ENCODE peak calls at places on chromosome X, in four cellular contexts. T is progenitor cell of endocrine pancreas, B is dorsolateral prefrontal cortex, R is breast epithelium. X is an unnamed sample.

GRCh38 chrX:103687073-103687695 is 685 bp upstream of the MORF4L2 start:
- DNase-seq in R (peak), T (peak), B (peak), X (no peak)

GRCh38 chrX:98028691-98029090 is 1145.0 kb downstream of the RPA4 start:
- DNase-seq in B (no peak), T (no peak), R (no peak), X (no peak)

GRCh38 chrX:24025741-24026402 is 1.1 kb downstream of the KLHL15 start:
- DNase-seq in R (peak), B (no peak), T (no peak), X (no peak)

GRCh38 chrX:75784689-75785491 is at the start of gene MAGEE2:
- DNase-seq in B (peak), T (no peak), R (no peak), X (no peak)

GRCh38 chrX:45009371-45010000 is 136.5 kb downstream of the KDM6A start:
- DNase-seq in B (no peak), R (no peak), T (no peak), X (no peak)

GRCh38 chrX:20412871-20413486 is 146.3 kb upstream of the RPS6KA3 start:
- DNase-seq in B (no peak), T (no peak), R (no peak), X (no peak)

GRCh38 chrX:41958861-41959260 is 35.5 kb upstream of the CASK start:
- DNase-seq in R (no peak), B (no peak), T (no peak), X (no peak)

GRCh38 chrX:133495464-133496391 is 80.4 kb upstream of the GPC4 start:
- DNase-seq in B (no peak), R (peak), T (no peak), X (no peak)

GRCh38 chrX:78545233-78545632 is 113.9 kb downstream of the RTL3 start:
- DNase-seq in B (no peak), T (no peak), R (no peak), X (no peak)

GRCh38 chrX:113980953-113981352 is 602.9 kb upstream of the HTR2C start:
- DNase-seq in T (no peak), R (no peak), B (no peak), X (no peak)

GRCh38 chrX:101191217-101191750 is 28.3 kb upstream of the DRP2 start:
- DNase-seq in T (peak), R (no peak), B (no peak), X (no peak)

GRCh38 chrX:9131066-9131465 is 97.1 kb upstream of the FAM9B start:
- DNase-seq in T (no peak), R (no peak), B (no peak), X (no peak)

GRCh38 chrX:18542897-18543296 is 117.5 kb downstream of the CDKL5 start:
- DNase-seq in B (no peak), T (no peak), R (no peak), X (no peak)

GRCh38 chrX:104136241-104137019 is 20.4 kb downstream of the SLC25A53 start:
- DNase-seq in B (peak), R (peak), T (peak), X (peak)

GRCh38 chrX:12974797-12975669 is at the start of gene TMSB4X:
- DNase-seq in T (peak), B (peak), R (peak), X (peak)

GRCh38 chrX:4909245-4909830 is 1195.9 kb upstream of the PRKX start:
- DNase-seq in B (no peak), R (no peak), T (no peak), X (no peak)

GRCh38 chrX:17377047-17377692 is 2.2 kb downstream of the NHS start:
- DNase-seq in T (peak), B (peak), R (peak), X (no peak)

GRCh38 chrX:136047001-136047642 is 61.9 kb downstream of the SLC9A6 start:
- DNase-seq in T (no peak), B (no peak), R (no peak), X (no peak)

GRCh38 chrX:122582280-122582679 is 601.8 kb upstream of the GRIA3 start:
- DNase-seq in R (no peak), T (no peak), B (no peak), X (no peak)

DNA sequence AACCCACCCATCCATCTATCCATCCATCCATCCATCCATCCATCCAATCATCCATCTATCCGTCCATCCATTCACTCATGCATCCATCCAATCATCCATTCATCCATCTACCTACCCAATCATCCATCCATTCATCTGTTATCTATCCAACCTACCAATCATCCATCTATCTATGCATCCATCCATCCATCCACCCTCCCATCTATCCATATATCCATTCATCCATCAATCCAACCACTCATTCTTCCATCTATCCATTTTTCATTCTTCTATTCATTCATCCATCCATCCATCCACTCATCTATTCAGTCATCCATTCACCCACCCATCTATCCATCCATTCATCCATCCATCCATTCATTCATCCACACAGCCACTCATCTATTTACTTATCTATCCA is 80.1 kb upstream of the SHOX start:
- DNase-seq in R (no peak), T (no peak), B (no peak), X (no peak)
- TF ChIP-seq CTCF in R (no peak), T (no peak), B (no peak), X (no peak)

DNA sequence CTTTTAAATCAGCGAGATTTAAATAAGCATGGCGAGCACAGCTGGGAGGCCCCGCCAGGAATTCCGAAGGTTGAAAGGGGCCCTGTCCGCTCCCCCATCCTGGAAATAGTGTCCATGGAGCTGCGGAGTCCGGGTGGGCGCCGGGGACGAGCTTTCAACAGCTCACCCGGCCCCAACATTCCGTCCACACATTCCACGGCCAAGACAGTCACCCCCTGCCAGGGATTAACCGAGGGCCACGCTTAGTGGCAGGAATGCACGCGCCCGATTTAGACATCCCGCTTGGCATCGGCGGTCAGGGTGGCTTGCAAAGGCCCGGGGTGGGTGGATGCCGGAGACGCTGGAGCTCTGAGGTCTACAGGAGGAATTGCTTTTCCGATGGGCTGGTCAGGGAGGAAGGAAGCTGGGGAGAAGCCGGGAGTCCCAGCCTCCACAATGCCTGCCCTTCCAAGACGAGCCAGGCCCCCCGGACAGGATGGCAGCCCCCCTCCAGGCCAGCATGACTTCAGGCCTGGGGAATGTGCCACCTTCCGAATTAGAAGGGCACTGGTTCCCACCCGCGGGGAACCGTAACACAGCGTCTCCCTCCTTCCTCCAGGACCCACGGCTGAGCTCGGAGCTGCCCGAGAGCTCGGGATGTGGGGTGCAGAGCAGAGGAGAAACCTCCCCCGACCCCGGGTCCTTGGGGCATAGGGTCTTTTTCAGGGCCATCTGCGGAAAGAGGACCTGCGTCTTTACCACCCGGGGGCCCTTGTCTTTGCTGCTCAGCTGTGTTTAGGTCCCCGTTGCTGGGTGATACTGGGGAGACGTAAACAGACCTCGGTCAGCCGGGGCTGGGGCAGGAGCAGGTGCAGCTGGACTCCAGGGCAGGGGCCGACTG is 26.9 kb upstream of the PPP2R3B start:
- DNase-seq in R (no peak), T (no peak), B (no peak), X (no peak)
- TF ChIP-seq CTCF in R (no peak), T (peak), B (no peak), X (no peak)

GRCh38 chrX:125977851-125978250 is 188.2 kb downstream of the DCAF12L2 start:
- DNase-seq in B (no peak), R (no peak), T (no peak), X (no peak)
- TF ChIP-seq CTCF in B (no peak), R (no peak), T (no peak), X (no peak)

DNA sequence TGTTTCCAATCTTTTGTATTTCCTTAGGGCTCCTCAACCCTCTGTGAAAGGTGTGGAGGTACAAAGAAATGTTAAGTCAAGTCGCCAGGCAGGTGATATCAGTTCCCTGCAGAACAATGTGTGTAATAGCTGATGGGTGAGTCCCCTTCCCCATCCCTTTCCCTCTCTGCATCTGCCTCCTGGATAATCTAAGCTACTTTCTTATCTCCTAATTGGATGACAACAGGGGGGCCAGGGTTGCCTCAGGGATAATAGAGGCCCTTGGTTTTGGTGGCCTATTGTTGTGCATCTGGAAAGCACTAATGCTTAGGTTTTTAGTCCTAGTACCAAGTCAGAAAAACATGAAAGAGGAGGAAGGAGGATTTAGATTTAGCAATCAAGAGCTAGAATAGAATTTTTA is 29.1 kb downstream of the MAGED1 start:
- DNase-seq in R (no peak), T (no peak), B (no peak), X (no peak)
- TF ChIP-seq CTCF in R (no peak), T (no peak), B (no peak), X (no peak)

DNA sequence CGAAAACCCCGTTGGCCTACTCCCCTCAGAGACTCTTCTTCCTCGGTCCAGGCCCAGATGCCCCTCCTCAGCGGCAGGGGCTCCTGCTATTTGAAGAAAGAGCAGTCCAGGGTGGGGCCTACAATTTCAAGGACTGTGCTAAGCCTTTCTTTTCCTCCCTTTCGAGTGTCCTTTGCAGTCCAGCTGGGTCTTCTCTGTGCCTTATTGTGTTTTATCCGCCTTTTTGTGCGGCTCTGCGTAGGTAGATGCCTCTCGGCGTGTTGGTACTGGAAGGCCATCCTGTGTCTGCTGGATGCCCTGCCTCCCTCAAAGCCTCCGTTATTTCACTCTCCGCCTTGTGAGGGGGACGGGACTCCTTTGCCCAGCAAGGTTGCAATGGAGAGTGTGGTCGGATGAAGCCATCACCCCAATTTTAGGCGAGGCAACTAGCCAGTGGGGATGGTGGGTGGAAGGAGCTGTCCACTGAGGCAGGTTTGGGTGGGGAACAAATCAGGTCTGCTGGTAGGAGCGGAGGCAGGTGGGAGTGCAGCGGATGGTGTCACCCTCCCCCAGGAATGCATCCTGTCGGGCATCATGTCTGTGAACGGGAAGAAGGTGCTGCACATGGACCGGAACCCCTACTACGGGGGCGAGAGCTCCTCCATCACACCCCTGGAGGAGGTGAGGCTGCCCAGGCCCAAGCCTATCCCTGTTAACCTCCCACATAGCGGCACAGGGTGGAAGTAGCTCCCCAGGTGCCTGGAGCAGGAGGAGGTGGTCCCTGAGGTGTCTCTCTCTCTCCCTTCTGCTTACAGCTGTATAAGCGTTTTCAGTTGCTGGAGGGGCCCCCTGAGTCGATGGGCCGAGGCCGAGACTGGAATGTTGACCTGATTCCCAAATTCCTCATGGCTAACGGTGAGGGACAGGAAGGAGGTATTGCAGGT is 1.3 kb downstream of the GDI1 start:
- DNase-seq in B (no peak), R (no peak), T (no peak), X (no peak)
- TF ChIP-seq CTCF in B (no peak), R (no peak), T (no peak), X (no peak)

GRCh38 chrX:72126539-72127140 is 5.1 kb downstream of the RTL5 start:
- DNase-seq in T (peak), B (peak), R (peak), X (no peak)

GRCh38 chrX:72124540-72125201 is 7.0 kb downstream of the RTL5 start:
- DNase-seq in B (no peak), R (no peak), T (no peak), X (no peak)

GRCh38 chrX:72126048-72126415 is 5.7 kb downstream of the RTL5 start:
- DNase-seq in T (no peak), R (peak), B (no peak), X (no peak)

GRCh38 chrX:72127332-72127731 is 4.4 kb downstream of the RTL5 start:
- DNase-seq in T (no peak), R (no peak), B (no peak), X (no peak)

GRCh38 chrX:72125331-72126047 is 6.2 kb downstream of the RTL5 start:
- DNase-seq in B (no peak), R (no peak), T (no peak), X (no peak)
- TF ChIP-seq CTCF in B (no peak), R (no peak), T (no peak), X (no peak)

DNA sequence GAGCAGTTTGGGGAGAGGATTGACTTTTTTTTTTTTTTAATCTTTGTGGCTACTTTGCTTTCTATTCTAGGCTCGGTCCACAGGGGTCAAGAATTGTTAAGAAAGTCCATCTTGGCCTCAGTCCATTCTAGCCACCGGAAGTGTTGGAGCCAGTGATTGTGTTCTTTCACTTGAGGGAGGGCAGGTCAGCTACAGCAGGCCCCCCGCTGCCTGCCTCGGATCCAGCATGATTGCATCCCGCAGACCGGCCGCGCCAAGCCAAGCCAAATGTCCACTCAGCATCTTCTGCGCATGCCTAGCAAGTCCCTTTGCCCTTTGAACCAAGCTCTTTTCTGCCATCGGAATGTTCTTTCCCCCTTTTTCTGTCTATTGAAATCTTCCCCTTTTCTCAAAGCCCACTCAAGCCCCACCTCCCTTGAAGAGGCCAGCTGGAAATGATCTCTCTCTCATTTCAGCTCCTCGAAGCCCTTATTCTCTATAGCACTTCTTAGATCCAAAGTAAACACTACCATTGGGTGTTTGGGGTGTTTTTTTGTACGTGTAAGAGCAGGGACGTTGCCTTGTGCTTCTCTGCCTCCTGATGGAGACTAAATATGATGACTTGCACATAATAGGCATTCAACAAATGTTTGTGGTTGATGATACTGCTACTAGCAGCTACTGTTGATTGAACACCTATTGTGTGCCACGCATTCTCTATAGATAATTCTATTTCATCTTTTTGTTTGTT is 147.8 kb upstream of the BCOR start:
- DNase-seq in T (no peak), B (no peak), R (no peak), X (no peak)
- TF ChIP-seq CTCF in T (no peak), B (no peak), R (no peak), X (no peak)

GRCh38 chrX:33210156-33210555 is 1.2 kb downstream of the DMD start:
- DNase-seq in B (no peak), T (no peak), R (no peak), X (no peak)
- TF ChIP-seq CTCF in B (no peak), T (no peak), R (no peak), X (no peak)

DNA sequence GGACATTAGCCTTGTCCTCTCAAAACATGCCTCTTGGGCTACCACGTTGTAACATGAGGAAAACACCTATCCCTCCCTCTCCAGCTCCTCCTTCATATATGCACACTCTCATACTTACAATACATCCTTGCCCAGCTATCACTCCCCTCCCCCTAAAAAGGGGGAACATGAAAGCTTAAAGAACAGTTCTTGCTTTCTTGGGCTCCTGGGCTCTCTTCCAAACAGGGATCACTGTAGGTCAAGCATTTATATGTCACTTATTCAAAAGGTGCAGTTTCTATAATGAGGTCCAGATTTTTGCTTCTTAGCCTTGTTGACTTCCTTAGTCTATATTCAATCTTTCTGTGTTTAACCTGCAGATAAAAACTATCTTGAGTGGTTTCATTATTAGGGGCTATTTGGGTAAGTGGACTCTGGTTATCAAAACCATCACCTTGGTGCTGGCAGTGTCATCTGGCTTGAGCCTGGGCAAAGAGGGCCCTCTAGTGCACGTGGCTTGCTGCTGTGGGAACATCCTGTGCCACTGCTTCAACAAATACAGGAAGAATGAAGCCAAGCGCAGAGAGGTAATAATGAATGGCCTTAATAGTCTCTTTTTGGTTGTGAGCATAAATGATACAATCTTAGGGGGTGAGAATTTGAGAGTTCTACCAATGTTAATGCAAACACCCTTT is 119.4 kb downstream of the AKAP4 start:
- DNase-seq in B (peak), R (no peak), T (no peak), X (no peak)
- TF ChIP-seq CTCF in B (peak), R (no peak), T (peak), X (peak)

X was measured in D721Med.